ENCODE peak calls at places on chromosome 13, in six cellular contexts. E, S, N, Q, Y and U are unnamed samples.

GRCh38 chr13:105343134-105343806 is 1192.2 kb downstream of the EFNB2 start:
- DNase-seq in E (no peak), S (no peak), N (no peak), Q (peak; percentile 6), Y (no peak), U (no peak)

GRCh38 chr13:99958402-99959126 is 13.0 kb downstream of the ZIC5 start:
- DNase-seq in E (no peak), S (no peak), N (no peak), Q (no peak), Y (no peak), U (no peak)

GRCh38 chr13:82675024-82675423 is 1207.2 kb downstream of the SLITRK1 start:
- DNase-seq in E (no peak), S (no peak), N (no peak), Q (no peak), Y (no peak), U (no peak)

GRCh38 chr13:111482806-111483620 is 162.6 kb downstream of the TEX29 start:
- DNase-seq in E (no peak), S (no peak), N (no peak), Q (no peak), Y (no peak), U (no peak)

GRCh38 chr13:110538632-110539031 is 22.9 kb downstream of the RAB20 start:
- DNase-seq in E (no peak), S (no peak), N (no peak), Q (no peak), Y (no peak), U (no peak)

GRCh38 chr13:100817897-100818296 is 143.3 kb upstream of the TMTC4 start:
- DNase-seq in E (no peak), S (no peak), N (no peak), Q (no peak), Y (no peak), U (no peak)

GRCh38 chr13:111242585-111242984 is 77.9 kb upstream of the TEX29 start:
- DNase-seq in E (no peak), S (no peak), N (no peak), Q (no peak), Y (no peak), U (no peak)

GRCh38 chr13:66558511-66558910 is 671.6 kb downstream of the PCDH9 start:
- DNase-seq in E (no peak), S (no peak), N (no peak), Q (no peak), Y (no peak), U (no peak)

GRCh38 chr13:46354143-46355087 is 32.6 kb downstream of the RUBCNL start:
- DNase-seq in E (no peak), S (no peak), N (no peak), Q (peak; percentile 94), Y (no peak), U (no peak)

GRCh38 chr13:109741966-109742365 is 44.4 kb downstream of the IRS2 start:
- DNase-seq in E (no peak), S (no peak), N (no peak), Q (no peak), Y (no peak), U (no peak)

GRCh38 chr13:39452412-39452811 is 150.6 kb downstream of the LHFPL6 start:
- DNase-seq in E (no peak), S (no peak), N (no peak), Q (no peak), Y (no peak), U (no peak)

GRCh38 chr13:24692541-24692940 is 12.3 kb downstream of the ATP12A start:
- DNase-seq in E (no peak), S (no peak), N (no peak), Q (peak; percentile 16), Y (no peak), U (no peak)

GRCh38 chr13:113187905-113188595 is 20.4 kb downstream of the PCID2 start:
- DNase-seq in E (no peak), S (no peak), N (no peak), Q (no peak), Y (no peak), U (no peak)

GRCh38 chr13:71274923-71275593 is 591.9 kb downstream of the DACH1 start:
- DNase-seq in E (no peak), S (no peak), N (no peak), Q (no peak), Y (no peak), U (peak; percentile 13)

GRCh38 chr13:113216165-113217056 is 7.0 kb downstream of the CUL4A start:
- DNase-seq in E (no peak), S (no peak), N (no peak), Q (peak; percentile 83), Y (no peak), U (no peak)

GRCh38 chr13:59413121-59413520 is 750.6 kb downstream of the DIAPH3 start:
- DNase-seq in E (no peak), S (no peak), N (no peak), Q (no peak), Y (no peak), U (peak; percentile 12)

GRCh38 chr13:93328943-93329342 is 102.3 kb downstream of the GPC6 start:
- DNase-seq in E (no peak), S (no peak), N (no peak), Q (no peak), Y (no peak), U (no peak)

GRCh38 chr13:80339578-80339840 is 1.4 kb downstream of the SPRY2 start:
- DNase-seq in E (no peak), S (no peak), N (no peak), Q (peak; percentile 29), Y (no peak), U (no peak)

GRCh38 chr13:80217614-80218456 is 123.1 kb downstream of the SPRY2 start:
- DNase-seq in E (no peak), S (no peak), N (no peak), Q (no peak), Y (no peak), U (no peak)

GRCh38 chr13:110017379-110017778 is 231.0 kb upstream of the IRS2 start:
- DNase-seq in E (no peak), S (no peak), N (no peak), Q (peak; percentile 93), Y (no peak), U (no peak)

GRCh38 chr13:31951215-31951678 is 80.3 kb upstream of the FRY start:
- DNase-seq in E (no peak), S (no peak), N (no peak), Q (peak; percentile 51), Y (no peak), U (peak; percentile 66)